ENCODE peak calls at places on chromosome 21, in six cellular contexts. Y is EH; V is AG04449; C is COLO829; A is stimulated activated CD4-positive, alpha-beta T cell treated with anti-CD3 and anti-CD28 coated beads, Interleukin-1b, Interleukin-23, amount 100 ng/mL, for 48 hours; X is OCI-M1. G is an unnamed sample.

GRCh38 chr21:43718872-43719747 is at the start of gene PDXK:
- DNase-seq in Y (peak; percentile 86), V (no peak), C (peak; percentile 39), A (peak; percentile 73), X (peak; percentile 97), G (peak; percentile 84)

GRCh38 chr21:45972716-45973474 is 8.7 kb upstream of the COL6A1 start:
- DNase-seq in Y (peak; percentile 79), V (no peak), C (no peak), A (no peak), X (no peak), G (no peak)

GRCh38 chr21:41895643-41896493 is 16.7 kb upstream of the PRDM15 start:
- DNase-seq in Y (no peak), V (no peak), C (no peak), A (peak; percentile 50), X (peak; percentile 54), G (peak; percentile 76)

GRCh38 chr21:31862078-31862477 is 10.7 kb upstream of the HUNK start:
- DNase-seq in Y (no peak), V (no peak), C (no peak), A (no peak), X (no peak), G (no peak)

GRCh38 chr21:42544544-42544943 is 30.9 kb downstream of the SLC37A1 start:
- DNase-seq in Y (no peak), V (no peak), C (no peak), A (no peak), X (peak; percentile 92), G (no peak)

GRCh38 chr21:32403201-32403701 is 9.3 kb upstream of the EVA1C start:
- DNase-seq in Y (peak; percentile 76), V (no peak), C (peak; percentile 52), A (peak; percentile 50), X (peak; percentile 83), G (peak; percentile 78)

GRCh38 chr21:45019076-45019886 is 55.1 kb upstream of the ADARB1 start:
- DNase-seq in Y (peak; percentile 64), V (no peak), C (no peak), A (no peak), X (no peak), G (no peak)

GRCh38 chr21:46048926-46049889 is 48.7 kb upstream of the COL6A2 start:
- DNase-seq in Y (peak; percentile 100), V (peak; percentile 100), C (no peak), A (no peak), X (no peak), G (no peak)

GRCh38 chr21:44925027-44925755 is 4.5 kb upstream of the ITGB2 start:
- DNase-seq in Y (peak; percentile 57), V (no peak), C (peak; percentile 88), A (no peak), X (peak; percentile 67), G (no peak)

GRCh38 chr21:17461014-17461413 is 51.8 kb upstream of the CXADR start:
- DNase-seq in Y (peak; percentile 73), V (peak; percentile 44), C (peak; percentile 75), A (no peak), X (no peak), G (no peak)

GRCh38 chr21:39141502-39141901 is 41.7 kb downstream of the PSMG1 start:
- DNase-seq in Y (peak; percentile 40), V (no peak), C (no peak), A (no peak), X (no peak), G (no peak)

GRCh38 chr21:43373387-43374227 is 53.3 kb downstream of the SIK1 start:
- DNase-seq in Y (peak; percentile 9), V (no peak), C (no peak), A (no peak), X (no peak), G (no peak)

GRCh38 chr21:46056450-46056903 is 41.4 kb upstream of the COL6A2 start:
- DNase-seq in Y (peak; percentile 96), V (peak; percentile 64), C (no peak), A (no peak), X (no peak), G (peak; percentile 74)

GRCh38 chr21:38533887-38534286 is 35.6 kb upstream of the ERG start:
- DNase-seq in Y (no peak), V (no peak), C (no peak), A (no peak), X (no peak), G (no peak)

GRCh38 chr21:42102063-42102462 is 30.9 kb downstream of the UMODL1 start:
- DNase-seq in Y (peak; percentile 26), V (no peak), C (no peak), A (no peak), X (no peak), G (no peak)

GRCh38 chr21:42190492-42190875 is 28.5 kb upstream of the ABCG1 start:
- DNase-seq in Y (no peak), V (no peak), C (no peak), A (no peak), X (no peak), G (no peak)

GRCh38 chr21:46078322-46078981 is 19.5 kb upstream of the COL6A2 start:
- DNase-seq in Y (peak; percentile 60), V (no peak), C (no peak), A (no peak), X (no peak), G (no peak)

GRCh38 chr21:36792505-36792967 is 93.6 kb downstream of the SIM2 start:
- DNase-seq in Y (peak; percentile 13), V (no peak), C (no peak), A (peak; percentile 38), X (no peak), G (peak; percentile 6)

GRCh38 chr21:37904879-37905278 is 11.4 kb downstream of the KCNJ6 start:
- DNase-seq in Y (no peak), V (no peak), C (no peak), A (no peak), X (no peak), G (no peak)

GRCh38 chr21:42988234-42988965 is 14.0 kb downstream of the PKNOX1 start:
- DNase-seq in Y (peak; percentile 63), V (no peak), C (no peak), A (no peak), X (no peak), G (no peak)

GRCh38 chr21:16842716-16843115 is 670.1 kb upstream of the CXADR start:
- DNase-seq in Y (no peak), V (no peak), C (no peak), A (no peak), X (no peak), G (no peak)

GRCh38 chr21:36461277-36461917 is 18.5 kb downstream of the CLDN14 start:
- DNase-seq in Y (no peak), V (no peak), C (no peak), A (no peak), X (no peak), G (no peak)

GRCh38 chr21:46503922-46504539 is 45.3 kb downstream of the DIP2A start:
- DNase-seq in Y (no peak), V (no peak), C (no peak), A (no peak), X (no peak), G (no peak)

GRCh38 chr21:31476551-31477120 is 132.6 kb upstream of the TIAM1 start:
- DNase-seq in Y (no peak), V (no peak), C (no peak), A (no peak), X (no peak), G (no peak)

GRCh38 chr21:27806261-27806660 is 839.4 kb upstream of the ADAMTS5 start:
- DNase-seq in Y (peak; percentile 78), V (no peak), C (no peak), A (no peak), X (no peak), G (no peak)

GRCh38 chr21:16794944-16795343 is 717.9 kb upstream of the CXADR start:
- DNase-seq in Y (peak; percentile 89), V (peak; percentile 70), C (peak; percentile 6), A (no peak), X (no peak), G (no peak)

GRCh38 chr21:29342394-29342957 is 43.8 kb downstream of the BACH1 start:
- DNase-seq in Y (peak; percentile 97), V (peak; percentile 95), C (no peak), A (peak; percentile 81), X (no peak), G (peak; percentile 68)

GRCh38 chr21:15841856-15842564 is 112.2 kb downstream of the USP25 start:
- DNase-seq in Y (peak; percentile 85), V (peak; percentile 33), C (peak; percentile 28), A (no peak), X (no peak), G (no peak)

GRCh38 chr21:31347435-31348032 is 3.5 kb upstream of the TIAM1 start:
- DNase-seq in Y (peak; percentile 9), V (no peak), C (peak; percentile 62), A (no peak), X (peak; percentile 29), G (no peak)

G was measured in activated CD8-positive, alpha-beta T cell treated with anti-CD3 and anti-CD28 coated beads for 36 hours.